ENCODE peak calls at places on chromosomes 11 and 22, in four cellular contexts. A is H9, E is mesendoderm, J is H1. L is an unnamed sample.

GRCh38 chr11:63667993-63668392 is 3.2 kb downstream of the ATL3 start:
- DNase-seq in A (no peak), E (peak; percentile 62), J (no peak), L (no peak)

GRCh38 chr22:27267145-27267544 is 534.4 kb downstream of the MN1 start:
- DNase-seq in A (no peak), E (no peak), J (no peak), L (no peak)

GRCh38 chr11:77197626-77198320 is 69.7 kb downstream of the MYO7A start:
- DNase-seq in A (no peak), E (no peak), J (no peak), L (no peak)

GRCh38 chr11:132078230-132078629 is 707.8 kb downstream of the NTM start:
- DNase-seq in A (no peak), E (no peak), J (no peak), L (no peak)

GRCh38 chr22:44309647-44310046 is 3.1 kb downstream of the SHISAL1 start:
- DNase-seq in A (no peak), E (no peak), J (no peak), L (no peak)

GRCh38 chr22:19361501-19362103 is 69.9 kb downstream of the HIRA start:
- DNase-seq in A (no peak), E (no peak), J (no peak), L (no peak)

GRCh38 chr22:35622132-35622913 is 5.2 kb upstream of the MB start:
- DNase-seq in A (peak; percentile 84), E (peak; percentile 58), J (no peak), L (no peak)

GRCh38 chr11:123300874-123301695 is 106.0 kb upstream of the CLMP start:
- DNase-seq in A (no peak), E (peak; percentile 84), J (no peak), L (no peak)

GRCh38 chr22:18147791-18148507 is 2.0 kb upstream of the USP18 start:
- DNase-seq in A (no peak), E (no peak), J (no peak), L (no peak)

GRCh38 chr11:114308689-114309089 is 12.5 kb downstream of the NNMT start:
- DNase-seq in A (no peak), E (no peak), J (no peak), L (no peak)

GRCh38 chr11:65427691-65428577 is 5.3 kb downstream of the NEAT1 start:
- DNase-seq in A (peak; percentile 36), E (no peak), J (no peak), L (peak; percentile 79)

GRCh38 chr22:36635483-36635882 is 68.1 kb downstream of the CACNG2 start:
- DNase-seq in A (no peak), E (no peak), J (no peak), L (no peak)

GRCh38 chr11:110716361-110716760 is 4.1 kb upstream of the ARHGAP20 start:
- DNase-seq in A (no peak), E (no peak), J (no peak), L (peak; percentile 23)

GRCh38 chr22:44937216-44937615 is 72.6 kb downstream of the PHF21B start:
- DNase-seq in A (no peak), E (no peak), J (no peak), L (no peak)

GRCh38 chr11:97751405-97751804 is 1269.3 kb upstream of the CNTN5 start:
- DNase-seq in A (no peak), E (no peak), J (no peak), L (no peak)

GRCh38 chr22:34800265-34800664 is 265.7 kb upstream of the ISX start:
- DNase-seq in A (no peak), E (no peak), J (no peak), L (no peak)

GRCh38 chr22:32281092-32281491 is 25.9 kb upstream of the SLC5A4 start:
- DNase-seq in A (no peak), E (no peak), J (no peak), L (no peak)

GRCh38 chr22:38246046-38246658 is 26.7 kb downstream of the TMEM184B start:
- DNase-seq in A (no peak), E (no peak), J (no peak), L (no peak)

GRCh38 chr11:33399421-33399820 is 142.2 kb downstream of the HIPK3 start:
- DNase-seq in A (no peak), E (no peak), J (no peak), L (no peak)

GRCh38 chr22:40463727-40464126 is 93.3 kb downstream of the SGSM3 start:
- DNase-seq in A (no peak), E (no peak), J (no peak), L (no peak)

GRCh38 chr11:33721291-33721840 is 14.9 kb downstream of the CD59 start:
- DNase-seq in A (no peak), E (no peak), J (no peak), L (no peak)

GRCh38 chr11:60866911-60867870 is at the start of gene ZP1:
- DNase-seq in A (no peak), E (peak; percentile 23), J (no peak), L (no peak)

GRCh38 chr11:28585007-28585406 is 476.8 kb downstream of the METTL15 start:
- DNase-seq in A (no peak), E (no peak), J (no peak), L (no peak)

GRCh38 chr11:469684-470667 is 19.9 kb downstream of the PTDSS2 start:
- DNase-seq in A (no peak), E (peak; percentile 34), J (no peak), L (no peak)

GRCh38 chr22:30694638-30695350 is at the start of gene OSBP2:
- DNase-seq in A (peak; percentile 45), E (no peak), J (no peak), L (no peak)

GRCh38 chr11:128502736-128503135 is 84.6 kb downstream of the ETS1 start:
- DNase-seq in A (no peak), E (no peak), J (no peak), L (peak; percentile 30)

GRCh38 chr22:38030311-38031133 is 26.7 kb upstream of the PICK1 start:
- DNase-seq in A (peak; percentile 43), E (peak; percentile 30), J (no peak), L (no peak)

GRCh38 chr11:112173152-112173551 is 2.2 kb upstream of the BCO2 start:
- DNase-seq in A (no peak), E (no peak), J (no peak), L (peak; percentile 42)

GRCh38 chr11:85874265-85874664 is 19.1 kb downstream of the CCDC83 start:
- DNase-seq in A (no peak), E (no peak), J (no peak), L (no peak)

GRCh38 chr11:75344761-75345454 is 6.6 kb downstream of the ARRB1 start:
- DNase-seq in A (no peak), E (no peak), J (no peak), L (no peak)

GRCh38 chr11:75341583-75341982 is 9.9 kb downstream of the ARRB1 start:
- DNase-seq in A (no peak), E (no peak), J (no peak), L (no peak)

GRCh38 chr11:75344186-75344585 is 7.3 kb downstream of the ARRB1 start:
- DNase-seq in A (no peak), E (no peak), J (no peak), L (no peak)

GRCh38 chr11:75342231-75342918 is 9.1 kb downstream of the ARRB1 start:
- DNase-seq in A (no peak), E (no peak), J (no peak), L (no peak)

GRCh38 chr11:75342966-75343870 is 8.2 kb downstream of the ARRB1 start:
- DNase-seq in A (peak; percentile 85), E (peak; percentile 96), J (no peak), L (peak; percentile 60)
- H3K27ac ChIP-seq in A (no peak overlapping the region), E (peak overlapping the region; percentile 70), J (no peak overlapping the region), L (peak overlapping the region; percentile 46)

DNA sequence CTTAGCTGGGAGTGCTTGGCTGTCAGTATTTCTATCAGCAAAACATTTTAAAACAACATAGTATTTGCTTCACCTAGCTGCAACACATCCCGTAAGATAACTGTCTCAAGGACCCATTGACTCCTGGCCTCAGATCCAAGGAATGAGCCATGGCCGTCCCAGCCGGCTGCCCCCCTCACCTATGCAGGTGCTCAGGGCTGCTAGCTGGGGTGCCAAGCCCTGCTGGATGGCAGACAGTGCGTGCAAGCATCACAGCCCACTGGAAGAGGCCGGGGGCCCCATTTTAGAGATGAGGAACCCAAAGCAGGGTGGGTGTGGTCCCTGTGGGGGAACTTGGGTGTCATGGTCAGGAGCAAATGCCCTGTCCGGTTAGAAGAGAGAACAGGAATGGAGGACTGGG is 8.5 kb downstream of the PSMC3 start:
- DNase-seq in A (no peak), E (no peak), J (no peak), L (no peak)
- H2AK5ac ChIP-seq in A (no peak overlapping the region), E (no peak overlapping the region), J (no peak overlapping the region), L (no peak overlapping the region)

DNA sequence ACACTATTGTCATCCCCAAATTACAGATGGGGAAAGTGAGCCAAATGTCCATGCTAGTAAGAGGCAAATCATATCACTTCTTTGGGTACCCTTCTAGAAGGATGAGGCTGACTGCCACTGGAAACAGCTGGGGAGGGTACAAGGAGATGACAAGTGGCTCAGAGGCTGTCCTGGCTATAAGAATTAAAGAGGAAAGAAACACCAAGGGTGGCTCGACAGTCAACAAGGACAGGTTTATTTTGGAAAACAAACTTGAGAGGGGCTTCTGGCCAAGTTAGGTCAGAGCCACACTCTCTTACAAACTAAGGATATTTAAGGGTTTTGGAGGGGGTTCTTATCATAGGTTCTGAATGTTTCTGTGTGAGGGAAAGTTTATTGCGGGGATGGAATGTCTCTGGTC is 2.1 kb upstream of the MIF start:
- DNase-seq in A (no peak), E (no peak), J (no peak), L (peak; percentile 16)
- H3K79me2 ChIP-seq in A (no peaks in the 10 kb centered on the region), E (peaks cover 16% of the 10 kb centered on the region), J (peaks cover 7% of the 10 kb centered on the region), L (peaks cover 9% of the 10 kb centered on the region)

DNA sequence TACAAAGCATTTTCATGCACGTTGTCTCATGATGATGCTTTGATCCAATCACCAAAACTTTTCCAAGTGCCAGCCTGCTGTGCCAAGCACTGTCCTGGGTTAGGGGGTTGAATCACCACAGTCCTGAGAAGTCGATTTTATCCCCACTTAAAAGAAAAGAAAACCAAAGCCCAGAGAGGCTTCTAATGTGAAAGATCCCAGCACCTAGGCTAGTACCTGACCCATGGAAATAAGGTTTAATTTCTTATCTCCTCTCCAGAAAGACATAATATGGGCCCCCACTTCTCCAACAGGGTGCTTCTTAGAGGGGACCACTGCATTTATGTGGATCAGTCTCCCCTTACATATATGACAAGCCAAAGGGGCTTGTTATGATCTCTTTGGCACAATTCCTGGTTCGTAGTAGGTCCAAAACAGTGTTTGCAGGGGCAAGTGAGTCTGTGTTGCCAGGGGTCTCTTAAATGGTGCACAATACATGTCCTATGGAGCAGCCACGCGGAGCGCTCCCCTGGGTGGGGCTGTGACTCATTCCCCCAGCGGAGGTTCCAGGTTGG is 1.9 kb upstream of the BCL9L start:
- DNase-seq in A (no peak), E (no peak), J (no peak), L (no peak)
- H3K27ac ChIP-seq in A (no peak overlapping the region), E (no peak overlapping the region), J (no peak overlapping the region), L (peak overlapping the region; percentile 20)